ENCODE peak calls at places on chromosomes 5 and 9, in eight cellular contexts. One of them, this sample, is unnamed.

GRCh38 chr9:115952667-115953316 is 200.8 kb upstream of the PAPPA start:
- DNase-seq in NCI-H1436: no peak
- DNase-seq in CD8-positive, alpha-beta T cell: no peak
- DNase-seq in stimulated activated CD4-positive, alpha-beta T cell treated with anti-CD3 and anti-CD28 coated beads, Interleukin-1b, Interleukin-23, amount 100 ng/mL, for 1 hour: no peak
- DNase-seq in ovary: no peak
- DNase-seq in HCT116: no peak
- DNase-seq in RCC 7860: no peak
- DNase-seq in nucleus accumbens: no peak
- DNase-seq in this sample: no peak

GRCh38 chr5:178483620-178484019 is 106.6 kb downstream of the COL23A1 start:
- DNase-seq in CD8-positive, alpha-beta T cell: peak; percentile 77
- DNase-seq in HCT116: no peak
- DNase-seq in RCC 7860: no peak
- DNase-seq in stimulated activated CD4-positive, alpha-beta T cell treated with anti-CD3 and anti-CD28 coated beads, Interleukin-1b, Interleukin-23, amount 100 ng/mL, for 1 hour: no peak
- DNase-seq in nucleus accumbens: no peak
- DNase-seq in NCI-H1436: no peak
- DNase-seq in ovary: no peak
- DNase-seq in this sample: no peak

GRCh38 chr5:178780581-178781498 is 50.4 kb upstream of the ZNF354A start:
- DNase-seq in ovary: no peak
- DNase-seq in CD8-positive, alpha-beta T cell: no peak
- DNase-seq in HCT116: no peak
- DNase-seq in NCI-H1436: no peak
- DNase-seq in nucleus accumbens: no peak
- DNase-seq in stimulated activated CD4-positive, alpha-beta T cell treated with anti-CD3 and anti-CD28 coated beads, Interleukin-1b, Interleukin-23, amount 100 ng/mL, for 1 hour: no peak
- DNase-seq in RCC 7860: no peak
- DNase-seq in this sample: no peak

GRCh38 chr9:76441551-76442322 is 17.2 kb upstream of the GCNT1 start:
- DNase-seq in nucleus accumbens: no peak
- DNase-seq in HCT116: no peak
- DNase-seq in ovary: no peak
- DNase-seq in NCI-H1436: no peak
- DNase-seq in CD8-positive, alpha-beta T cell: no peak
- DNase-seq in stimulated activated CD4-positive, alpha-beta T cell treated with anti-CD3 and anti-CD28 coated beads, Interleukin-1b, Interleukin-23, amount 100 ng/mL, for 1 hour: no peak
- DNase-seq in RCC 7860: peak; percentile 97
- DNase-seq in this sample: no peak

GRCh38 chr5:74506119-74506518 is 134.4 kb downstream of the ENC1 start:
- DNase-seq in ovary: no peak
- DNase-seq in HCT116: no peak
- DNase-seq in RCC 7860: no peak
- DNase-seq in stimulated activated CD4-positive, alpha-beta T cell treated with anti-CD3 and anti-CD28 coated beads, Interleukin-1b, Interleukin-23, amount 100 ng/mL, for 1 hour: no peak
- DNase-seq in NCI-H1436: no peak
- DNase-seq in nucleus accumbens: no peak
- DNase-seq in CD8-positive, alpha-beta T cell: no peak
- DNase-seq in this sample: no peak

GRCh38 chr9:38683336-38683735 is 36.6 kb downstream of the FAM240B start:
- DNase-seq in HCT116: no peak
- DNase-seq in NCI-H1436: no peak
- DNase-seq in stimulated activated CD4-positive, alpha-beta T cell treated with anti-CD3 and anti-CD28 coated beads, Interleukin-1b, Interleukin-23, amount 100 ng/mL, for 1 hour: no peak
- DNase-seq in nucleus accumbens: no peak
- DNase-seq in CD8-positive, alpha-beta T cell: no peak
- DNase-seq in RCC 7860: no peak
- DNase-seq in ovary: no peak
- DNase-seq in this sample: no peak

GRCh38 chr9:130670644-130671043 is 6.2 kb downstream of the PRDM12 start:
- DNase-seq in ovary: no peak
- DNase-seq in HCT116: no peak
- DNase-seq in NCI-H1436: no peak
- DNase-seq in CD8-positive, alpha-beta T cell: no peak
- DNase-seq in stimulated activated CD4-positive, alpha-beta T cell treated with anti-CD3 and anti-CD28 coated beads, Interleukin-1b, Interleukin-23, amount 100 ng/mL, for 1 hour: no peak
- DNase-seq in RCC 7860: no peak
- DNase-seq in nucleus accumbens: no peak
- DNase-seq in this sample: no peak

GRCh38 chr5:156379198-156379597 is 52.2 kb downstream of the SGCD start:
- DNase-seq in nucleus accumbens: no peak
- DNase-seq in NCI-H1436: no peak
- DNase-seq in stimulated activated CD4-positive, alpha-beta T cell treated with anti-CD3 and anti-CD28 coated beads, Interleukin-1b, Interleukin-23, amount 100 ng/mL, for 1 hour: no peak
- DNase-seq in CD8-positive, alpha-beta T cell: no peak
- DNase-seq in ovary: no peak
- DNase-seq in HCT116: no peak
- DNase-seq in RCC 7860: no peak
- DNase-seq in this sample: no peak

GRCh38 chr9:130417602-130418001 is 27.2 kb upstream of the ASS1 start:
- DNase-seq in ovary: no peak
- DNase-seq in nucleus accumbens: no peak
- DNase-seq in NCI-H1436: no peak
- DNase-seq in CD8-positive, alpha-beta T cell: no peak
- DNase-seq in HCT116: no peak
- DNase-seq in RCC 7860: no peak
- DNase-seq in stimulated activated CD4-positive, alpha-beta T cell treated with anti-CD3 and anti-CD28 coated beads, Interleukin-1b, Interleukin-23, amount 100 ng/mL, for 1 hour: no peak
- DNase-seq in this sample: no peak

GRCh38 chr9:19517202-19517942 is 108.6 kb downstream of the ACER2 start:
- DNase-seq in RCC 7860: no peak
- DNase-seq in stimulated activated CD4-positive, alpha-beta T cell treated with anti-CD3 and anti-CD28 coated beads, Interleukin-1b, Interleukin-23, amount 100 ng/mL, for 1 hour: no peak
- DNase-seq in HCT116: no peak
- DNase-seq in NCI-H1436: no peak
- DNase-seq in CD8-positive, alpha-beta T cell: no peak
- DNase-seq in ovary: no peak
- DNase-seq in nucleus accumbens: no peak
- DNase-seq in this sample: peak; percentile 25

GRCh38 chr9:106878943-106879916 is 16.3 kb downstream of the ZNF462 start:
- DNase-seq in nucleus accumbens: no peak
- DNase-seq in HCT116: no peak
- DNase-seq in RCC 7860: peak; percentile 88
- DNase-seq in stimulated activated CD4-positive, alpha-beta T cell treated with anti-CD3 and anti-CD28 coated beads, Interleukin-1b, Interleukin-23, amount 100 ng/mL, for 1 hour: no peak
- DNase-seq in ovary: peak; percentile 83
- DNase-seq in NCI-H1436: peak; percentile 45
- DNase-seq in CD8-positive, alpha-beta T cell: no peak
- DNase-seq in this sample: no peak

GRCh38 chr9:121735792-121736130 is 84.3 kb downstream of the DAB2IP start:
- DNase-seq in NCI-H1436: no peak
- DNase-seq in ovary: no peak
- DNase-seq in nucleus accumbens: no peak
- DNase-seq in RCC 7860: no peak
- DNase-seq in stimulated activated CD4-positive, alpha-beta T cell treated with anti-CD3 and anti-CD28 coated beads, Interleukin-1b, Interleukin-23, amount 100 ng/mL, for 1 hour: no peak
- DNase-seq in CD8-positive, alpha-beta T cell: no peak
- DNase-seq in HCT116: no peak
- DNase-seq in this sample: peak; percentile 47

GRCh38 chr5:68178579-68178978 is 37.0 kb upstream of the PIK3R1 start:
- DNase-seq in stimulated activated CD4-positive, alpha-beta T cell treated with anti-CD3 and anti-CD28 coated beads, Interleukin-1b, Interleukin-23, amount 100 ng/mL, for 1 hour: no peak
- DNase-seq in nucleus accumbens: no peak
- DNase-seq in HCT116: peak; percentile 3
- DNase-seq in ovary: no peak
- DNase-seq in CD8-positive, alpha-beta T cell: no peak
- DNase-seq in RCC 7860: peak; percentile 49
- DNase-seq in NCI-H1436: no peak
- DNase-seq in this sample: no peak

GRCh38 chr5:154937186-154937717 is 759 bp downstream of the GEMIN5 start:
- DNase-seq in nucleus accumbens: no peak
- DNase-seq in NCI-H1436: no peak
- DNase-seq in RCC 7860: no peak
- DNase-seq in CD8-positive, alpha-beta T cell: no peak
- DNase-seq in ovary: no peak
- DNase-seq in HCT116: no peak
- DNase-seq in stimulated activated CD4-positive, alpha-beta T cell treated with anti-CD3 and anti-CD28 coated beads, Interleukin-1b, Interleukin-23, amount 100 ng/mL, for 1 hour: no peak
- DNase-seq in this sample: no peak